ENCODE peak calls at places on chromosome 13, in seven cellular contexts. O, D, H, U, Y, S and R are unnamed samples.

GRCh38 chr13:79883216-79883615 is 402.3 kb downstream of the NDFIP2 start:
- DNase-seq in S (no peak), O (no peak), D (no peak), H (no peak), Y (no peak), U (no peak), R (no peak)

GRCh38 chr13:67042556-67042955 is 187.6 kb downstream of the PCDH9 start:
- DNase-seq in O (no peak), Y (no peak), U (no peak), H (no peak), S (no peak), D (no peak), R (no peak)

GRCh38 chr13:48398450-48399095 is 14.3 kb downstream of the LPAR6 start:
- DNase-seq in U (no peak), D (no peak), O (no peak), H (no peak), Y (no peak), S (no peak), R (no peak)

GRCh38 chr13:107360010-107360409 is 792.1 kb upstream of the ARGLU1 start:
- DNase-seq in U (no peak), H (no peak), O (no peak), D (no peak), Y (no peak), S (no peak), R (no peak)

GRCh38 chr13:60152904-60153303 is 10.8 kb downstream of the DIAPH3 start:
- DNase-seq in D (no peak), Y (no peak), U (no peak), H (no peak), S (no peak), O (no peak), R (no peak)

GRCh38 chr13:101698400-101698799 is 245.9 kb downstream of the ITGBL1 start:
- DNase-seq in Y (no peak), D (no peak), O (no peak), S (no peak), H (no peak), U (no peak), R (no peak)

GRCh38 chr13:77409412-77409811 is 82.5 kb upstream of the MYCBP2 start:
- DNase-seq in H (no peak), U (no peak), D (no peak), S (no peak), Y (no peak), O (no peak), R (no peak)

GRCh38 chr13:77507931-77508776 is 27.4 kb upstream of the SCEL start:
- DNase-seq in H (no peak), Y (no peak), S (peak; percentile 48), D (no peak), U (no peak), O (peak; percentile 21), R (no peak)

GRCh38 chr13:29978211-29978610 is 127.8 kb upstream of the UBL3 start:
- DNase-seq in H (no peak), Y (no peak), D (no peak), O (no peak), U (no peak), S (no peak), R (no peak)

GRCh38 chr13:75771818-75772217 is 135.7 kb downstream of the LMO7 start:
- DNase-seq in O (no peak), Y (no peak), U (no peak), S (no peak), H (no peak), D (no peak), R (no peak)

GRCh38 chr13:64371045-64371444 is 2859.1 kb downstream of the PCDH9 start:
- DNase-seq in O (no peak), U (no peak), H (no peak), Y (no peak), S (peak; percentile 0), D (no peak), R (no peak)

GRCh38 chr13:76680112-76680511 is 206.1 kb downstream of the KCTD12 start:
- DNase-seq in O (no peak), U (no peak), D (no peak), Y (no peak), S (no peak), H (no peak), R (no peak)

GRCh38 chr13:34939771-34940170 is 2.3 kb upstream of the NBEA start:
- DNase-seq in H (no peak), O (no peak), S (no peak), Y (no peak), U (no peak), D (no peak), R (no peak)
- TF ChIP-seq CTCF in H (no peak), O (no peak), S (no peak), Y (no peak), U (no peak), D (no peak), R (no peak)

GRCh38 chr13:32032780-32033179 is 1.2 kb downstream of the FRY start:
- DNase-seq in D (no peak), Y (no peak), U (no peak), O (no peak), H (no peak), S (no peak), R (peak; percentile 50)

GRCh38 chr13:32033744-32034143 is 2.2 kb downstream of the FRY start:
- DNase-seq in U (no peak), S (no peak), O (no peak), D (no peak), H (no peak), Y (no peak), R (no peak)

GRCh38 chr13:32031815-32032345 is 306 bp downstream of the FRY start:
- DNase-seq in Y (no peak), S (no peak), H (no peak), D (no peak), O (no peak), U (no peak), R (no peak)

GRCh38 chr13:32029684-32030083 is 1.9 kb upstream of the FRY start:
- DNase-seq in H (no peak), D (no peak), U (no peak), S (no peak), Y (no peak), O (no peak), R (no peak)

DNA sequence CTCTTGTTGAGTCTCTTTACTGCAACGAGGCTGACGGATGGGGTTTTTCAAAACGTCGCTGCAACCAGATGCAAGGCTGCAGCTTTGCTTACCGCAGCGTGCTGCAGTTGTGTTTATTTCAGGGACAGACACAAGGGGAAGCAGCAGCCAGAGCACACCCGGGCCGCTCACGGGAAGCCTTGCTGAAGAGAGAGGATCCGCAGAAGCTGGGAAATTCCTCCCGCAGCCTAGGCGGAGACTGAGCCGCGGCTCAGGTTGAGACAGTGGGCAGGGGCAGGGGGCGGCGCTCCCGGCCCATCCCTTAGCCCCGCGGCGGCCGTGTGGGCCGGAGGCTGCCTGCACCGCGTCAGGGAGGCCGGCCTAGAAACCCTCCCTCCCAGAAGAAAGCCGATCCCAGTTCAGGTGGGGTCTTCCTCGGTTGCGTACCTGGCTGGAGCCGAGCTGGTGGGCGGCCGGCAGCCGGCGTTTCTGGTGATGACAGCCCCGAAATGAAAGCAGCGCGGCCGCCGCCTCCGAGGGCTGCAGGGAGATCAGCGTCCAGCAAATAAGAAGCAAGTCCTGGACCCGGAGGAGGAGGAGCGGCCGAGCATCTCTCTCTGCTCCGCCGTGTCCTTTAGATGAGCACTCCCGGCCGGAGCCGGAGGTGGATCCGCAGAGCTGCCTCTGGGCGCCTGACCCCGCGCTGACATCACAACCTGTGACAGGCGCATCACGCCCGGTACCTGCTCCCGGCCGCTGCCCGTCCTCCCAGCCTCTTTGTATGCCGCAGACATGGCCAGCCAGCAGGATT is at the start of gene FRY:
- DNase-seq in O (peak; percentile 30), U (peak; percentile 63), H (peak; percentile 48), D (peak; percentile 12), Y (peak; percentile 42), S (peak; percentile 26), R (no peak)
- TF ChIP-seq CTCF in O (no peak), U (no peak), H (peak; percentile 28), D (peak; percentile 8), Y (no peak), S (no peak), R (no peak)

DNA sequence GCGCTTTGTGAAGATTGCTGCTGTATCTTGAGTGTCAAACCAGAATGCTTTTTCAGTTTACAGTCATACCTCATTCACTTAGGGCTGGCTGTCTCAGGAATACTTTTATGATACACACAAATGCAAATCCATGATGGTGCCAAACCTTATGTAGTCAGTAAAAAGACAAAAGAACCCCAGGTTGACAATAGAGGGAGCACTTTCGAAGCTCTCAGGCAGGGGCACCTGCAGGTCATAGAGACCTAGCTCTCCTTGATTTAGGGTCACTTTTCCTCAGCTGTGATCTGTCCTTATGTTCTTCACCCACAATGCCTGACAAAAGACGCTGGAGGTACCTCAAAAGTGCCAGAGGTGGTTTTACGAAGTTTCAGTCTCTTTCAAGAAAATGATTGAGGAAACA is 172.2 kb downstream of the DNAJC15 start:
- DNase-seq in U (no peak), H (no peak), Y (no peak), S (no peak), O (no peak), D (no peak), R (no peak)
- TF ChIP-seq CTCF in U (no peak), H (no peak), Y (no peak), S (peak; percentile 21), O (no peak), D (no peak), R (peak; percentile 29)

GRCh38 chr13:70959376-70959775 is 851.1 kb upstream of the KLHL1 start:
- DNase-seq in S (no peak), H (no peak), Y (no peak), D (no peak), O (no peak), U (no peak), R (no peak)

GRCh38 chr13:70967564-70967963 is 859.3 kb upstream of the KLHL1 start:
- DNase-seq in D (no peak), H (no peak), Y (no peak), O (no peak), S (no peak), U (no peak), R (no peak)

GRCh38 chr13:70960841-70961443 is 852.7 kb upstream of the KLHL1 start:
- DNase-seq in U (no peak), O (no peak), D (no peak), Y (no peak), H (no peak), S (peak; percentile 5), R (no peak)

GRCh38 chr13:70964124-70964523 is 855.9 kb upstream of the KLHL1 start:
- DNase-seq in D (no peak), S (no peak), O (peak; percentile 1), U (no peak), H (no peak), Y (no peak), R (no peak)
- TF ChIP-seq CTCF in D (no peak), S (no peak), O (no peak), U (no peak), H (no peak), Y (no peak), R (peak; percentile 53)

GRCh38 chr13:103788061-103788652 is 721.9 kb upstream of the SLC10A2 start:
- DNase-seq in O (no peak), H (no peak), D (no peak), S (no peak), U (no peak), Y (no peak), R (no peak)
- TF ChIP-seq CTCF in O (no peak), H (no peak), D (no peak), S (no peak), U (no peak), Y (no peak), R (peak; percentile 29)

GRCh38 chr13:74040200-74040599 is 94.0 kb downstream of the KLF12 start:
- DNase-seq in D (peak; percentile 5), U (no peak), O (peak; percentile 48), Y (no peak), S (peak; percentile 4), H (peak; percentile 21), R (no peak)
- TF ChIP-seq CTCF in D (peak; percentile 6), U (peak; percentile 24), O (no peak), Y (no peak), S (peak; percentile 73), H (peak; percentile 50), R (peak; percentile 3)